ENCODE peak calls at places on chromosomes 5 and 9, in eight cellular contexts. Z is activated CD8-positive, alpha-beta memory T cell treated with anti-CD3 and anti-CD28 coated beads for 48 hours; M is CD4-positive, CD25-positive, alpha-beta regulatory T cell; E is effector CD4-positive, alpha-beta T cell; A is NCI-H1105 treated with DMSO at 0.1 percent for 48 hours; D is fibroblast of mammary gland; J is stimulated activated CD4-positive, alpha-beta T cell treated with anti-CD3 and anti-CD28 coated beads, Interleukin-2, amount 100 ng/mL, for 24 hours; I is NCI-H2081. P is an unnamed sample.

GRCh38 chr9:20984471-20984870 is 47.0 kb downstream of the HACD4 start:
- DNase-seq in D (no peak), M (no peak), Z (no peak), A (no peak), J (no peak), I (no peak), E (no peak), P (no peak)

GRCh38 chr9:88259041-88259440 is 120.8 kb upstream of the SPATA31C2 start:
- DNase-seq in Z (no peak), E (no peak), I (no peak), D (peak), M (no peak), A (no peak), J (no peak), P (no peak)

GRCh38 chr9:127583605-127584053 is 28.4 kb upstream of the STXBP1 start:
- DNase-seq in D (peak), A (no peak), I (no peak), J (no peak), Z (no peak), M (no peak), E (no peak), P (no peak)

GRCh38 chr5:119285070-119285916 is 70.5 kb upstream of the TNFAIP8 start:
- DNase-seq in Z (no peak), E (no peak), D (peak), A (no peak), J (no peak), M (no peak), I (no peak), P (no peak)

GRCh38 chr9:134858051-134858841 is 22.4 kb upstream of the FCN2 start:
- DNase-seq in J (peak), M (no peak), A (peak), Z (no peak), D (peak), E (no peak), I (no peak), P (no peak)

GRCh38 chr9:84136119-84136868 is 155.7 kb downstream of the RMI1 start:
- DNase-seq in I (peak), J (no peak), D (peak), E (no peak), M (no peak), A (peak), Z (no peak), P (no peak)

GRCh38 chr9:133825555-133826198 is 87.5 kb upstream of the SARDH start:
- DNase-seq in E (no peak), I (no peak), M (no peak), A (no peak), Z (no peak), J (no peak), D (peak), P (no peak)

GRCh38 chr9:127021664-127022337 is 100.6 kb downstream of the ANGPTL2 start:
- DNase-seq in A (no peak), E (no peak), Z (no peak), D (peak), M (no peak), J (no peak), I (peak), P (no peak)

GRCh38 chr5:138468133-138468965 is 3.1 kb downstream of the EGR1 start:
- DNase-seq in M (no peak), I (no peak), D (no peak), Z (no peak), J (no peak), A (no peak), E (no peak), P (no peak)

GRCh38 chr9:131028221-131028884 is 19.4 kb downstream of the LAMC3 start:
- DNase-seq in Z (no peak), D (no peak), M (no peak), J (no peak), E (no peak), I (no peak), A (no peak), P (no peak)

GRCh38 chr5:52895572-52896296 is 93.4 kb upstream of the ITGA2 start:
- DNase-seq in J (no peak), M (no peak), E (no peak), D (peak), I (no peak), A (no peak), Z (no peak), P (no peak)

GRCh38 chr5:142426676-142427364 is 102.0 kb upstream of the SPRY4 start:
- DNase-seq in J (no peak), D (peak), E (no peak), Z (no peak), I (peak), A (no peak), M (no peak), P (no peak)

GRCh38 chr9:137454145-137454505 is 5.0 kb downstream of the NSMF start:
- DNase-seq in D (no peak), I (no peak), E (peak), Z (no peak), J (no peak), M (peak), A (no peak), P (no peak)

GRCh38 chr5:19235101-19235584 is 752.9 kb downstream of the CDH18 start:
- DNase-seq in A (no peak), J (no peak), D (no peak), I (no peak), E (no peak), Z (no peak), M (no peak), P (no peak)

GRCh38 chr5:127967983-127968592 is 115.5 kb upstream of the SLC12A2 start:
- DNase-seq in I (no peak), Z (no peak), D (no peak), E (no peak), J (no peak), A (no peak), M (no peak), P (no peak)

GRCh38 chr9:121107881-121108280 is 33.1 kb downstream of the CNTRL start:
- DNase-seq in D (no peak), M (no peak), Z (no peak), A (no peak), J (no peak), E (no peak), I (no peak), P (no peak)

GRCh38 chr9:137271696-137272076 is 5.8 kb upstream of the TOR4A start:
- DNase-seq in A (no peak), D (no peak), M (no peak), I (no peak), J (no peak), Z (no peak), E (no peak), P (no peak)

GRCh38 chr9:135584934-135585333 is 23.4 kb downstream of the PAEP start:
- DNase-seq in Z (no peak), D (no peak), M (no peak), E (no peak), J (no peak), I (no peak), A (no peak), P (no peak)

GRCh38 chr9:126429190-126429589 is 102.6 kb downstream of the MVB12B start:
- DNase-seq in A (no peak), I (peak), E (no peak), M (no peak), Z (no peak), D (no peak), J (no peak), P (no peak)

GRCh38 chr9:99172129-99173091 is 49.3 kb downstream of the ALG2 start:
- DNase-seq in Z (no peak), E (no peak), M (no peak), J (no peak), I (peak), D (no peak), A (peak), P (no peak)

GRCh38 chr9:85978496-85978895 is 37.5 kb downstream of the NAA35 start:
- DNase-seq in E (no peak), D (peak), I (no peak), Z (no peak), M (no peak), J (no peak), A (no peak), P (no peak)

GRCh38 chr5:61496406-61497307 is 164.6 kb downstream of the ZSWIM6 start:
- DNase-seq in D (peak), M (no peak), E (no peak), Z (no peak), A (no peak), J (no peak), I (peak), P (no peak)

GRCh38 chr9:331197-331596 is 116.5 kb downstream of the DOCK8 start:
- DNase-seq in D (no peak), I (no peak), Z (no peak), A (no peak), J (no peak), E (no peak), M (no peak), P (no peak)

GRCh38 chr5:90792725-90793124 is 234.1 kb downstream of the ADGRV1 start:
- DNase-seq in A (no peak), M (no peak), E (no peak), I (no peak), Z (no peak), D (peak), J (no peak), P (no peak)

GRCh38 chr9:136339173-136339957 is 12.0 kb downstream of the GPSM1 start:
- DNase-seq in J (peak), I (no peak), M (no peak), Z (no peak), E (no peak), D (peak), A (no peak), P (peak)